ENCODE peak calls at places on chromosomes 1 and 21, in five cellular contexts. J is GM23248; W is CD8-positive, alpha-beta T cell; N is aorta; X is stomach. L is an unnamed sample. For H3K9me3, the result is how much of the 10 kb centered on the place peaks cover.

GRCh38 chr21:33844104-33844889 is 71.3 kb downstream of the ATP5PO start:
- DNase-seq in J (peak), W (no peak), N (no peak), X (no peak), L (no peak)

GRCh38 chr1:32813941-32814739 is 3.0 kb downstream of the YARS1 start:
- DNase-seq in J (peak), X (no peak), W (no peak), N (no peak), L (no peak)

GRCh38 chr1:93395195-93395594 is 49.5 kb downstream of the DR1 start:
- DNase-seq in X (no peak), J (peak), N (no peak), W (no peak), L (no peak)

GRCh38 chr1:84347547-84348239 is 46.2 kb downstream of the SAMD13 start:
- DNase-seq in X (no peak), W (no peak), J (peak), N (no peak), L (no peak)

GRCh38 chr1:180863158-180863775 is 49.4 kb upstream of the KIAA1614 start:
- DNase-seq in X (no peak), N (no peak), W (no peak), J (peak), L (no peak)

GRCh38 chr1:224253721-224254120 is 70.7 kb downstream of the DEGS1 start:
- DNase-seq in X (no peak), J (peak), W (no peak), N (no peak), L (no peak)

GRCh38 chr1:203325004-203325417 is 19.7 kb downstream of the BTG2 start:
- DNase-seq in J (no peak), X (no peak), W (peak), N (no peak), L (peak)

GRCh38 chr1:58745086-58745485 is 38.8 kb downstream of the JUN start:
- DNase-seq in X (no peak), N (no peak), J (peak), W (no peak), L (no peak)

GRCh38 chr1:10905841-10906655 is 106.4 kb upstream of the TARDBP start:
- DNase-seq in W (no peak), N (peak), X (no peak), J (no peak), L (no peak)

GRCh38 chr1:37038079-37038702 is 3.9 kb upstream of the GRIK3 start:
- DNase-seq in W (no peak), J (peak), X (no peak), N (no peak), L (no peak)

GRCh38 chr1:227662933-227663332 is 72.2 kb downstream of the JMJD4 start:
- DNase-seq in X (no peak), N (no peak), J (no peak), W (no peak), L (no peak)

GRCh38 chr1:227666286-227666685 is 68.8 kb downstream of the JMJD4 start:
- DNase-seq in W (no peak), N (no peak), X (no peak), J (peak), L (no peak)

DNA sequence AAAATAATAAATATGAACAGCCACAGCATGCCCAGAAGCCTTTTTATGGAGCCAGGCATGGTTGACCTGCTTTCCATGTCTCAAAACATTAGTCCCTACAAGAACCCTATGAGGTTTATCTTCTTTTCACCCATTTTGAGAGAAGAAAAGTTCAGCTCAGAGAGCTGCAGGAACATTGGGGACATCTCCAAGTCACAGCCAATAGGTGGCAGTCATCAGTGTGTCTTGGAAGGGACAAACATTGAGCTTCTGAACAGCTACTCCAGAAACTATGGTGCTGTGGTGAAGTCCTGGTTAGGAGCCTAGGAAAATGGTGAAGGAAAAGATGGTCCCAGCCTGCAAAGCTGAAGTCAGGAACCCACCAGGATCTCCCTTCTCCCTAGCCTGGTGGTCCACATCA is 73.6 kb downstream of the JMJD4 start:
- DNase-seq in W (no peak), N (no peak), J (no peak), X (no peak), L (no peak)
- H3K9me3 ChIP-seq in W (half or more), N (under half), J (under half), X (half or more), L (under half)

GRCh38 chr21:46061063-46061462 is 36.8 kb upstream of the COL6A2 start:
- DNase-seq in W (no peak), J (no peak), N (peak), X (no peak), L (no peak)

GRCh38 chr21:46061950-46062349 is 36.0 kb upstream of the COL6A2 start:
- DNase-seq in W (no peak), X (no peak), N (no peak), J (no peak), L (no peak)

GRCh38 chr21:46062471-46063211 is 35.3 kb upstream of the COL6A2 start:
- DNase-seq in J (peak), W (no peak), X (no peak), N (peak), L (no peak)

GRCh38 chr21:46059195-46059594 is 38.7 kb upstream of the COL6A2 start:
- DNase-seq in X (no peak), N (peak), W (no peak), J (no peak), L (no peak)

GRCh38 chr21:46060596-46061061 is 37.3 kb upstream of the COL6A2 start:
- DNase-seq in N (peak), J (peak), X (peak), W (no peak), L (no peak)
- H3K9me3 ChIP-seq in N (under half), J (under half), X (under half), W (under half), L (under half)

DNA sequence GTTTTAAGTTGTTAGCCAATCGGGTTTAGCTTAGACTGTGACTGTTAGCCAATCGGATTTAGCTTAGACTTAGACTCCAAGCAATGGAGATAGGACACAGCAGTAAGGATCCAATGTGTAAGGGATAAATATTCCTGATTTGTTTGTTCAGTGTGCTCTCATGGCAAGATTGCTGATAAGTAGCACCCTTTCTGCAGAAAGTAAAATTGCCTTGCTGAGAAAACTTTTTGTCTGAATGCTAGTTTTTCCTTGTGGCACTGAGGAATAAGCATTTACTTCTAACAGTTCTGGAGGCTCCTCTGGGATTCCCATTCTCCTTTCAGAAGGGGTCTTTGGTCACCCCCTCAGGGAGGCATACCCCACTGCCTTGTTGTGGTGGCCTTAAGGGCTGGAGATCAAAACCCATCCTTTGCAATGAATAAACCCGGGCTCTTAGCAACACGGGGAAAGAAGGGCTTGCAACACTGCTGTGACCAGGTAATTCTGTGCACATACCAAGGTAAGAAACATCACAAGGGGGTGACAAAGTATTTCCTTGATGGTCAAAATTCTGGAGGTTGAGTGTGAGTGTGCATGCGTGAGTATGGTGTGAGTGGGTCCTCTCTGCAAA is 45.4 kb downstream of the SERINC2 start:
- DNase-seq in X (no peak), N (no peak), J (no peak), W (no peak), L (no peak)
- H3K9me3 ChIP-seq in X (half or more), N (under half), J (under half), W (under half), L (under half)

DNA sequence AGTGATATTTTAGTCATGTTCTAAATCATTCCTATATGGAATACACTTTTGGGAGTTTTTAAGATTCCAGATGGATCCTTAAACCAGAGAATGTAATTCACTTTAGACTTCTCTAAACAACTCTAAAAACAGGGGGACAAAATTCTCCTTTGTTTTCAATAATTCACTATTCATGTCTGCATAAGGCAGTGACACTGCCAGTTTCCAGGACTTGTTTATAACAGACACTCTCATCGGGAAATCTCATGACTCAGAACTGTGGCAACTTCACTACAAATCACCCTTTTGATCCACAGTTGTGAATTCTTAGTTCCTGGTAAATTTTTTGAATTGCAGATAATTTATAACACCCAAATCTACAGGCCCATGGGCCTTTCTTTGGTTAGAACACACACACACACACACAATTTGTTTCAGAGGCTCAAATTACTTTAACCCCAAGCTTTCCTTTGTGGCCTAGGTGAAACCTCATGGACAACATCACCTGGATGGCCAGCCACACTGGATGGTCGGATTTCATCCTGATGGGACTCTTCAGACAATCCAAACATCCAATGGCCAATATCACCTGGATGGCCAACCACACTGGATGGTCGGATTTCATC is at the start of gene OR2T4:
- DNase-seq in X (no peak), W (no peak), J (no peak), N (no peak), L (no peak)
- H3K9me3 ChIP-seq in X (under half), W (under half), J (under half), N (under half), L (under half)

DNA sequence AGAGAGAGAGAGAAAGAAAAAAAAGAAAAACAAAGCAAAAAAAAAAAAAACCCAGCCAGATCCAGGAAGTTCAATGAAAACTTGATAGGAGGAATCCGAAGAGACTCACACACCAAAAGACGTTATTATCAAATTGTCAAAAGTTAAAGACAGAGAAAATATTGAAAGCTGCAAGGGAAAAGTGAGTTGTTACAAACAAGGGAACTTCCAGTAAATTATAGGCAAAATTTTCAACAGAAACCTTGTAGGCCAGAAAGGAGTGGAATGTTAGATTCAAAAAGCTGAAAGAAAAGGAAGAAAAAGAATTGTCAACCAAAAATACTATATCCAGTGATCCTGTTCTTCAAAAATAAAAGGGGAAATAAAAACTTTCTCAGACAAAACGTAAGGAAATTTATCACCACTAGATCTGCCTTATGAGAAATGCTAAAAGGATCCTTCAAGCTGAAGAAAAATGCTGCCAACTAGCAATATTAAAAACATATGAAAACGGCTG is 23.6 kb downstream of the ERO1B start:
- DNase-seq in X (no peak), N (no peak), W (no peak), J (no peak), L (no peak)
- H3K9me3 ChIP-seq in X (half or more), N (under half), W (under half), J (under half), L (under half)

GRCh38 chr21:19704832-19705231 is 1293.4 kb upstream of the NCAM2 start:
- DNase-seq in X (no peak), N (no peak), J (no peak), W (no peak), L (no peak)
- H3K9me3 ChIP-seq in X (under half), N (under half), J (under half), W (under half), L (under half)

DNA sequence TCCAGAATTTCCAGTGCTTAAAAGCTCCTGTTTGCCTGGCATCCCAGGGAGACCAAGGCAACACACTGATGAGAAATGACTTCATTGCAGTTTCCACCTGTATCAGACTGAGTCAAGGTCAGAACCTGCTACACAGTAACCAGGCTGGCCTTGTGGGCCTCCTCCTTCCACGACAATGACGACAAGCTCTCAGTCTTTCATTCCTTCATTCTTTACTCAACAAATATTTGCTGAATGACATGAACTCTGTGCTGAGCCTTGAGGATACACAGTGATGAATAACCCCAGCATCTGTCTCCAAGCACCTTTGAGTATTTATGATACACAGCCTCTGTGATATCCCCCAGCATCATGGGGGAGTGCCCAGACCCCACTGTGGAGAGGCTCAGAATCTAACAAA is 8.9 kb upstream of the LCE5A start:
- DNase-seq in N (no peak), J (peak), X (no peak), W (no peak), L (no peak)
- H3K9me3 ChIP-seq in N (under half), J (under half), X (under half), W (under half), L (under half)